ENCODE peak calls at places on chromosomes 11 and 22, in eight cellular contexts. X, P, I, A, Z, Y, E and S are unnamed samples.
A peak's percentile ranks its signal among the peaks of the same experiment; 100 is the strongest.

GRCh38 chr11:2206291-2206690 is 34.7 kb upstream of the TH start:
- DNase-seq in X (no peak), P (no peak), I (no peak), A (no peak), Z (no peak), Y (no peak), E (peak; percentile 17), S (no peak)

GRCh38 chr11:87597696-87598095 is 560.0 kb downstream of the TMEM135 start:
- DNase-seq in X (no peak), P (no peak), I (no peak), A (no peak), Z (no peak), Y (no peak), E (no peak), S (no peak)

GRCh38 chr11:95359756-95360155 is 128.8 kb upstream of the SESN3 start:
- DNase-seq in X (no peak), P (no peak), I (no peak), A (no peak), Z (no peak), Y (no peak), E (no peak), S (no peak)

GRCh38 chr11:122226810-122227379 is 110.9 kb upstream of the BLID start:
- DNase-seq in X (peak; percentile 36), P (peak; percentile 27), I (no peak), A (no peak), Z (no peak), Y (peak; percentile 65), E (no peak), S (no peak)

GRCh38 chr11:25038131-25038530 is 541.3 kb downstream of the LUZP2 start:
- DNase-seq in X (no peak), P (no peak), I (no peak), A (no peak), Z (no peak), Y (no peak), E (no peak), S (no peak)

GRCh38 chr11:116960916-116961315 is 123.5 kb upstream of the APOA1 start:
- DNase-seq in X (peak; percentile 88), P (peak; percentile 80), I (no peak), A (no peak), Z (no peak), Y (peak; percentile 67), E (no peak), S (no peak)

GRCh38 chr11:128406365-128406706 is 181.0 kb downstream of the ETS1 start:
- DNase-seq in X (no peak), P (no peak), I (no peak), A (no peak), Z (no peak), Y (no peak), E (no peak), S (no peak)

GRCh38 chr11:73114110-73114834 is 27.8 kb downstream of the FCHSD2 start:
- DNase-seq in X (peak; percentile 3), P (no peak), I (no peak), A (no peak), Z (no peak), Y (no peak), E (no peak), S (no peak)

GRCh38 chr11:10599388-10600175 is 31.1 kb upstream of the LYVE1 start:
- DNase-seq in X (no peak), P (no peak), I (no peak), A (no peak), Z (no peak), Y (no peak), E (no peak), S (no peak)

GRCh38 chr11:69992943-69993694 is 85.0 kb upstream of the ANO1 start:
- DNase-seq in X (no peak), P (no peak), I (no peak), A (no peak), Z (no peak), Y (no peak), E (peak; percentile 53), S (no peak)

GRCh38 chr11:3165152-3165705 is at the start of gene OSBPL5:
- DNase-seq in X (peak; percentile 80), P (peak; percentile 77), I (peak; percentile 52), A (no peak), Z (peak; percentile 61), Y (peak; percentile 95), E (peak; percentile 79), S (peak; percentile 85)

GRCh38 chr22:50577987-50578775 is at the start of gene CPT1B:
- DNase-seq in X (no peak), P (no peak), I (no peak), A (no peak), Z (no peak), Y (peak; percentile 30), E (no peak), S (no peak)